ENCODE peak calls at places on chromosome 13, in nine cellular contexts. B is SK-N-SH, J is kidney, M is IMR-90, A is endothelial cell of umbilical vein, P is colonic mucosa, R is endodermal cell, F is K562, N is HepG2. V is an unnamed sample. For H3K36me3, the result is how much of the 10 kb centered on the place peaks cover.

GRCh38 chr13:111361046-111361872 is 40.8 kb downstream of the TEX29 start:
- DNase-seq in A (no peak), J (no peak), N (no peak), M (no peak), P (no peak), R (no peak), F (no peak), B (no peak), V (no peak)

GRCh38 chr13:75877092-75877491 is 241.0 kb downstream of the LMO7 start:
- DNase-seq in N (no peak), A (no peak), P (no peak), F (no peak), J (no peak), R (no peak), B (no peak), M (no peak), V (no peak)

GRCh38 chr13:43230989-43231388 is 207.6 kb downstream of the DNAJC15 start:
- DNase-seq in B (no peak), R (no peak), N (no peak), J (no peak), P (no peak), F (no peak), M (no peak), A (no peak), V (no peak)

GRCh38 chr13:102128216-102128800 is 273.5 kb downstream of the FGF14 start:
- DNase-seq in B (no peak), F (no peak), J (no peak), R (peak), A (no peak), M (peak), N (no peak), P (no peak), V (no peak)

GRCh38 chr13:32911506-32911905 is 104.7 kb upstream of the KL start:
- DNase-seq in M (peak), F (no peak), J (no peak), R (peak), N (peak), A (no peak), B (peak), P (no peak), V (peak)

GRCh38 chr13:39602614-39603366 is at the start of gene LHFPL6:
- DNase-seq in B (peak), J (peak), N (peak), F (peak), R (peak), M (peak), P (peak), A (peak), V (peak)

GRCh38 chr13:110218601-110219201 is 88.3 kb downstream of the COL4A1 start:
- DNase-seq in B (no peak), N (no peak), A (no peak), J (no peak), F (no peak), M (no peak), R (no peak), P (no peak), V (no peak)

GRCh38 chr13:39777527-39778061 is 122.1 kb downstream of the COG6 start:
- DNase-seq in F (no peak), N (no peak), P (no peak), M (peak), J (no peak), B (no peak), R (peak), A (peak), V (peak)

GRCh38 chr13:75359266-75359665 is 122.7 kb downstream of the TBC1D4 start:
- DNase-seq in F (no peak), R (no peak), J (no peak), M (peak), N (no peak), B (no peak), P (no peak), A (no peak), V (peak)

GRCh38 chr13:105627270-105627669 is 908.2 kb downstream of the EFNB2 start:
- DNase-seq in R (no peak), M (no peak), A (no peak), B (no peak), P (no peak), J (no peak), F (no peak), N (no peak), V (peak)

GRCh38 chr13:27500806-27501534 is 50.6 kb upstream of the MTIF3 start:
- DNase-seq in J (no peak), P (no peak), B (no peak), N (no peak), R (no peak), M (no peak), A (no peak), F (no peak), V (no peak)

GRCh38 chr13:46593403-46593802 is 40.4 kb downstream of the LRCH1 start:
- DNase-seq in M (no peak), F (no peak), N (no peak), R (no peak), A (no peak), J (no peak), P (no peak), B (no peak), V (no peak)

GRCh38 chr13:37870895-37871550 is 1.5 kb upstream of the TRPC4 start:
- DNase-seq in M (peak), R (peak), F (no peak), P (no peak), N (no peak), B (no peak), A (no peak), J (no peak), V (peak)

GRCh38 chr13:91946498-91947070 is 548.2 kb downstream of the GPC5 start:
- DNase-seq in F (no peak), M (peak), R (no peak), A (peak), N (peak), J (no peak), B (peak), P (no peak), V (peak)

GRCh38 chr13:22049384-22049783 is 378.5 kb downstream of the FGF9 start:
- DNase-seq in F (no peak), A (no peak), P (no peak), B (no peak), J (no peak), R (no peak), M (peak), N (no peak), V (no peak)

GRCh38 chr13:79079351-79079839 is 326.7 kb downstream of the RBM26 start:
- DNase-seq in P (peak), A (no peak), F (no peak), M (no peak), J (no peak), N (no peak), R (peak), B (no peak), V (peak)

GRCh38 chr13:99577934-99578917 is 77.0 kb downstream of the TM9SF2 start:
- DNase-seq in N (peak), M (no peak), P (no peak), F (peak), J (peak), A (peak), R (no peak), B (no peak), V (peak)
- TF ChIP-seq CTCF in N (peak), M (peak), P (no peak), F (peak), J (peak), A (no peak), R (peak), B (peak), V (peak)

GRCh38 chr13:23453132-23453531 is 19.6 kb upstream of the SACS start:
- DNase-seq in M (no peak), P (no peak), A (no peak), N (no peak), J (no peak), F (no peak), B (no peak), R (no peak), V (no peak)
- H3K9ac ChIP-seq in M (no peak), P (no peak), A (no peak), N (no peak), J (no peak), F (no peak), B (no peak), R (no peak), V (no peak)

GRCh38 chr13:30656178-30656577 is 38.5 kb downstream of the USPL1 start:
- DNase-seq in P (no peak), F (no peak), R (no peak), N (no peak), B (no peak), M (no peak), A (no peak), J (no peak), V (no peak)
- H3K36me3 ChIP-seq in P (under half), F (half or more), R (half or more), N (under half), B (half or more), M (under half), A (under half), J (under half), V (under half)

GRCh38 chr13:50805805-50806204 is 37.7 kb downstream of the DLEU7 start:
- DNase-seq in B (no peak), R (no peak), F (no peak), N (peak), P (no peak), J (no peak), A (no peak), M (peak), V (peak)
- TF ChIP-seq CTCF in B (peak), R (peak), F (no peak), N (peak), P (no peak), J (no peak), A (no peak), M (peak), V (peak)

GRCh38 chr13:36313047-36313969 is 15.7 kb upstream of the CCDC169 start:
- DNase-seq in R (no peak), A (no peak), F (no peak), N (no peak), B (no peak), J (no peak), P (no peak), M (peak), V (peak)
- H3K9ac ChIP-seq in R (no peak), A (no peak), F (no peak), N (no peak), B (no peak), J (no peak), P (no peak), M (no peak), V (no peak)

GRCh38 chr13:112724788-112725345 is 35.0 kb downstream of the ATP11A start:
- DNase-seq in P (no peak), R (peak), B (no peak), J (no peak), F (no peak), N (no peak), A (no peak), M (no peak), V (peak)

GRCh38 chr13:112723771-112724170 is 33.9 kb downstream of the ATP11A start:
- DNase-seq in B (no peak), J (no peak), N (no peak), R (peak), M (no peak), F (no peak), P (no peak), A (no peak), V (no peak)

GRCh38 chr13:112721198-112722104 is 31.6 kb downstream of the ATP11A start:
- DNase-seq in B (no peak), P (no peak), N (peak), J (no peak), A (peak), R (no peak), F (peak), M (no peak), V (no peak)

GRCh38 chr13:112720814-112721197 is 31.0 kb downstream of the ATP11A start:
- DNase-seq in B (no peak), M (no peak), A (no peak), P (no peak), N (no peak), F (no peak), R (no peak), J (no peak), V (no peak)

DNA sequence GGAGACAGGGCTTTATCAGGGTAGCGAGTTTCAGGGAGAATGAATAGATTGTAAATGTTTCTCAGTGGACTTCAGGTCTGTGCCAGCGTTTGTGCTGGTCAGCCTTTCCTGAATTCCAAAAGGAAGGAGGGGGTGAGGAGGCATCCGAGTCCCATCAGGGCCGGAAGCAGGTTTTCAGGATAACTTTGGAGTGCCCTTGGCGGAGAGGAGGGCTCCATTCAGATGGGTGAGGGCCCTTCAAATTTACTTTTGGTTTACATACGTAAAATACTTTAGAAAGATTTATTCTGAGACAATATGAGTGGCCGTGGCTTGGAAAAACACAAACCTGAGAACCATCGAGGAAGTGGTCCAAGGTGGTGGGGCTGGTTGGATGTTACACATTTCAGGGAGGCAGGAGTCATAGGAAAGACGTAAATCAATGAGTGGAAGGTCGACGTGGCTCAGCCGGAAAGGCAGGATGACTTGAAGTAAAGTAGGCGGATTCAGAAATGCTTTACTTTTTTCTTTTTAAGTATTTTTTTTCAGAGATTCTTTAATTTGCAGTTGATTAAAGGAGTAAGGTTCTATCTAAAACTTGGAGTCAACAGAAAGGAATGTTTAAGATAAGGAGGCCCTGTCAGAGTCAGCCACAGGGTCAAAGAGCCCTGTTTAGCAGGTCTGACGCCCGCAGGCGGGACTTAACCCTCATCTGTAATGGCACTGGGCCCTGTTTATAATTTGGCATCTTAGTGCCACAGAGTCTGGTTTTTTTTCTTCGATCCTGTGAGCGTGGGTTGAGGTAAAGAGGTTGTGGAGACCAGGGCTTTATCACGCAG is 32.8 kb downstream of the ATP11A start:
- DNase-seq in R (peak), J (peak), M (peak), N (peak), F (peak), P (no peak), A (peak), B (no peak), V (peak)
- H3K36me3 ChIP-seq in R (under half), J (under half), M (under half), N (under half), F (under half), P (under half), A (under half), B (under half), V (under half)

GRCh38 chr13:73767747-73768315 is 366.4 kb downstream of the KLF12 start:
- DNase-seq in J (no peak), P (peak), F (peak), N (peak), B (peak), R (peak), A (no peak), M (no peak), V (peak)
- TF ChIP-seq CTCF in J (peak), P (no peak), F (peak), N (peak), B (peak), R (peak), A (peak), M (peak), V (peak)

GRCh38 chr13:21015284-21015683 is 46.1 kb downstream of the LATS2 start:
- DNase-seq in R (no peak), F (no peak), J (no peak), M (peak), B (no peak), N (no peak), A (no peak), P (no peak), V (peak)

GRCh38 chr13:21013682-21014038 is 47.7 kb downstream of the LATS2 start:
- DNase-seq in M (no peak), N (no peak), R (no peak), J (no peak), B (no peak), F (no peak), P (no peak), A (no peak), V (no peak)

GRCh38 chr13:21014139-21014665 is 47.2 kb downstream of the LATS2 start:
- DNase-seq in R (no peak), J (no peak), B (no peak), P (no peak), A (no peak), M (no peak), N (no peak), F (no peak), V (no peak)

GRCh38 chr13:21012841-21013681 is 48.3 kb downstream of the LATS2 start:
- DNase-seq in B (no peak), A (peak), F (no peak), M (no peak), N (no peak), J (no peak), P (no peak), R (no peak), V (no peak)

GRCh38 chr13:21014666-21015170 is 46.7 kb downstream of the LATS2 start:
- DNase-seq in N (peak), B (no peak), R (no peak), M (peak), F (no peak), A (peak), J (peak), P (no peak), V (peak)
- H3K9ac ChIP-seq in N (peak), B (peak), R (no peak), M (no peak), F (no peak), A (no peak), J (peak), P (no peak), V (peak)

GRCh38 chr13:114264886-114265611 is 16.4 kb upstream of the UPF3A start:
- DNase-seq in N (no peak), J (no peak), B (no peak), F (no peak), A (no peak), R (no peak), P (no peak), M (peak), V (no peak)

GRCh38 chr13:114266241-114266640 is 15.2 kb upstream of the UPF3A start:
- DNase-seq in F (no peak), J (no peak), N (no peak), P (no peak), M (no peak), R (no peak), A (no peak), B (no peak), V (no peak)

GRCh38 chr13:114269281-114269770 is 12.1 kb upstream of the UPF3A start:
- DNase-seq in P (no peak), N (no peak), A (no peak), M (no peak), F (no peak), J (no peak), R (no peak), B (no peak), V (no peak)

GRCh38 chr13:114272977-114273376 is 8.4 kb upstream of the UPF3A start:
- DNase-seq in B (no peak), J (no peak), A (peak), N (no peak), M (no peak), F (no peak), R (no peak), P (no peak), V (no peak)

DNA sequence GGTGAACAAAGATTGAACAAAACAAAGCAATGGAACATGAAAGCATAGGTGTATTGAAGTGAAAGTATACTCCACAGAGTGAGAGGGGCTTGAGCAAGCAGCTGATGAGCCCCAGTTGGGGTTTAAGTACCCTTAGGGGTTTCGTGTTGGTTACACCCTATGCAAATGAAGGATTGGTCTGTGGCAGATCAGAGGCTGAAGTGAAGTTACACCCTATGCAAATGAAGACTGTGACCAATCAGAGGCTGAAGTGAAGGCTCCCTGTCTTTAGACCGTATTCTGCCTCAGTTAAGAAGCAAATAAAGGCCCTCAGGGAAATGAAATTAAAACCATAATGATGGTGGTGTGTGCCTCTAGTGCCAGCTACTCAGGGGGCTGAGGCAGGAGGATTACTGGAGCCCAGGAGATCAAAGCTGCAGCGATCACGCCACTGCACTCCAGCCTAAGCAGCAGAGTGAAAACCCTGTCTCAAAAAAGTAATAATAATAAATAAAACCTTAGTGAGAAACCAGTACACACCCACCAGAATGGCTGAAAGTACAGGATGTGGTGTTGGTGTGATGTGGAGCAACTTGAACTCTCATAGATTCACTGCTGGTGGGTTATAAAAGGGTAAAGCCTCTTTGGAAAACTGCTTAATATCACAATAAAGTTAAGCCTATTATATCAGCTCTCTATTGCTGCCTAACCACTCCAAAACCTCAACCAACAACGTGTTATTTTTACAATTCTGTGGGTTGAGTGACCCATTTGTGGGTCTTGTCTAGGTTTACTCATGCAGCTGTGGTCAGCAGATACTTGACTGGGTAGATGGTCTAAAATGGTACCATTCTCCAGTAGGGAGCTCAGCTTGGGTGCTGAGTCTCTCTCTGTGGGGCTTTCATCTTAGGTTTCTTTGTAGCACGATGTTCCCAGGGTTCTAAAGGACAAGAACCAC is 12.8 kb upstream of the UPF3A start:
- DNase-seq in A (no peak), M (no peak), R (no peak), P (no peak), B (no peak), J (no peak), F (no peak), N (no peak), V (no peak)
- H3K36me3 ChIP-seq in A (under half), M (under half), R (half or more), P (under half), B (half or more), J (under half), F (half or more), N (under half), V (under half)

V was measured in PC-3.